ENCODE peak calls at places on chromosomes 16 and 17, in seven cellular contexts. W, Y, S, Z, Q, C and A are unnamed samples.
A peak's percentile ranks its signal among the peaks of the same experiment; 100 is the strongest.

GRCh38 chr17:15398736-15399331 is 57.4 kb upstream of the TEKT3 start:
- DNase-seq in S (peak; percentile 72), Q (no peak), Y (no peak), C (no peak), W (peak; percentile 22), Z (no peak), A (no peak)

GRCh38 chr17:58333396-58334207 is 5.0 kb upstream of the TSPOAP1 start:
- DNase-seq in S (no peak), W (no peak), Y (no peak), Q (no peak), C (no peak), Z (no peak), A (no peak)

GRCh38 chr16:66441586-66442375 is 14.7 kb downstream of the BEAN1 start:
- DNase-seq in Q (peak; percentile 40), C (no peak), Y (no peak), W (peak; percentile 73), S (peak; percentile 77), Z (no peak), A (no peak)

GRCh38 chr17:34542700-34543336 is 36.6 kb upstream of the TMEM132E start:
- DNase-seq in Z (no peak), W (peak; percentile 25), C (no peak), S (peak; percentile 20), Q (peak; percentile 32), Y (peak; percentile 38), A (peak; percentile 14)

GRCh38 chr16:13999071-13999894 is 71.8 kb upstream of the MRTFB start:
- DNase-seq in Z (no peak), S (no peak), C (no peak), Y (no peak), Q (no peak), W (no peak), A (no peak)

GRCh38 chr17:7220593-7221280 is 999 bp downstream of the ACADVL start:
- DNase-seq in W (peak; percentile 64), C (peak; percentile 87), Q (peak; percentile 77), Z (no peak), Y (no peak), S (peak; percentile 47), A (no peak)

GRCh38 chr17:17497065-17497844 is 1.1 kb upstream of the RASD1 start:
- DNase-seq in W (peak; percentile 12), C (no peak), Q (no peak), Y (no peak), Z (no peak), S (no peak), A (no peak)

GRCh38 chr16:714558-715447 is at the start of gene METRN:
- DNase-seq in Z (peak; percentile 90), S (peak; percentile 95), Y (peak; percentile 72), C (peak; percentile 96), Q (peak; percentile 88), W (peak; percentile 74), A (peak; percentile 71)

GRCh38 chr16:51845586-51845985 is 694.5 kb upstream of the SALL1 start:
- DNase-seq in C (no peak), Y (no peak), Z (no peak), S (no peak), Q (no peak), W (no peak), A (no peak)

GRCh38 chr16:81616321-81617020 is 162.6 kb upstream of the PLCG2 start:
- DNase-seq in C (no peak), Q (peak; percentile 87), S (peak; percentile 85), Z (no peak), W (peak; percentile 64), Y (no peak), A (no peak)

GRCh38 chr17:1222321-1222720 is 42.5 kb upstream of the ABR start:
- DNase-seq in Q (no peak), C (no peak), Y (no peak), Z (no peak), S (no peak), W (no peak), A (no peak)

GRCh38 chr17:550776-551175 is 163.9 kb downstream of the VPS53 start:
- DNase-seq in S (peak; percentile 41), Y (no peak), Q (peak; percentile 13), C (no peak), W (peak; percentile 27), Z (no peak), A (no peak)

GRCh38 chr17:55420776-55421178 is 858 bp downstream of the MMD start:
- DNase-seq in C (peak; percentile 77), Y (no peak), Q (no peak), S (peak; percentile 22), W (no peak), Z (peak; percentile 10), A (no peak)